ENCODE peak calls at places on chromosomes 7 and 10, in eight cellular contexts. One of them, this sample, is unnamed.

GRCh38 chr10:125611756-125612155 is 71.2 kb downstream of the TEX36 start:
- DNase-seq in CD8-positive, alpha-beta T cell: no peak
- DNase-seq in thoracic aorta: no peak
- DNase-seq in fibroblast of pulmonary artery: no peak
- DNase-seq in tibial nerve: no peak
- DNase-seq in tibial artery: no peak
- DNase-seq in HCT116: no peak
- DNase-seq in kidney: no peak
- DNase-seq in this sample: no peak

GRCh38 chr7:18508441-18509427 is 13.2 kb downstream of the HDAC9 start:
- DNase-seq in tibial nerve: no peak
- DNase-seq in tibial artery: no peak
- DNase-seq in HCT116: peak; percentile 66
- DNase-seq in CD8-positive, alpha-beta T cell: no peak
- DNase-seq in thoracic aorta: no peak
- DNase-seq in kidney: no peak
- DNase-seq in fibroblast of pulmonary artery: peak; percentile 94
- DNase-seq in this sample: peak; percentile 65

GRCh38 chr10:133162178-133162909 is 2.3 kb downstream of the KNDC1 start:
- DNase-seq in fibroblast of pulmonary artery: no peak
- DNase-seq in thoracic aorta: no peak
- DNase-seq in HCT116: no peak
- DNase-seq in CD8-positive, alpha-beta T cell: no peak
- DNase-seq in tibial nerve: no peak
- DNase-seq in kidney: no peak
- DNase-seq in tibial artery: no peak
- DNase-seq in this sample: no peak

GRCh38 chr10:61486738-61487396 is 33.7 kb upstream of the TMEM26 start:
- DNase-seq in tibial nerve: no peak
- DNase-seq in fibroblast of pulmonary artery: peak; percentile 78
- DNase-seq in thoracic aorta: no peak
- DNase-seq in tibial artery: no peak
- DNase-seq in kidney: no peak
- DNase-seq in CD8-positive, alpha-beta T cell: no peak
- DNase-seq in HCT116: no peak
- DNase-seq in this sample: peak; percentile 87

GRCh38 chr10:79285315-79286185 is 61.7 kb upstream of the PPIF start:
- DNase-seq in HCT116: no peak
- DNase-seq in tibial nerve: no peak
- DNase-seq in kidney: no peak
- DNase-seq in tibial artery: no peak
- DNase-seq in thoracic aorta: no peak
- DNase-seq in fibroblast of pulmonary artery: no peak
- DNase-seq in CD8-positive, alpha-beta T cell: no peak
- DNase-seq in this sample: no peak

GRCh38 chr10:32056136-32057040 is at the start of gene KIF5B:
- DNase-seq in CD8-positive, alpha-beta T cell: peak; percentile 84
- DNase-seq in tibial artery: peak; percentile 92
- DNase-seq in fibroblast of pulmonary artery: peak; percentile 89
- DNase-seq in thoracic aorta: peak; percentile 45
- DNase-seq in tibial nerve: peak; percentile 72
- DNase-seq in kidney: peak; percentile 96
- DNase-seq in HCT116: peak; percentile 60
- DNase-seq in this sample: peak; percentile 81

GRCh38 chr10:2858452-2858851 is 208.9 kb upstream of the PFKP start:
- DNase-seq in CD8-positive, alpha-beta T cell: no peak
- DNase-seq in thoracic aorta: no peak
- DNase-seq in fibroblast of pulmonary artery: no peak
- DNase-seq in kidney: no peak
- DNase-seq in tibial nerve: no peak
- DNase-seq in HCT116: no peak
- DNase-seq in tibial artery: no peak
- DNase-seq in this sample: no peak

GRCh38 chr7:83876593-83876992 is 227.7 kb upstream of the SEMA3E start:
- DNase-seq in tibial nerve: no peak
- DNase-seq in tibial artery: no peak
- DNase-seq in fibroblast of pulmonary artery: peak; percentile 44
- DNase-seq in HCT116: no peak
- DNase-seq in kidney: no peak
- DNase-seq in thoracic aorta: no peak
- DNase-seq in CD8-positive, alpha-beta T cell: no peak
- DNase-seq in this sample: no peak

GRCh38 chr10:82867056-82867455 is 992.1 kb downstream of the NRG3 start:
- DNase-seq in fibroblast of pulmonary artery: no peak
- DNase-seq in tibial artery: no peak
- DNase-seq in HCT116: no peak
- DNase-seq in tibial nerve: no peak
- DNase-seq in kidney: no peak
- DNase-seq in thoracic aorta: no peak
- DNase-seq in CD8-positive, alpha-beta T cell: no peak
- DNase-seq in this sample: no peak

GRCh38 chr7:90900640-90901353 is 304.7 kb downstream of the CDK14 start:
- DNase-seq in thoracic aorta: no peak
- DNase-seq in fibroblast of pulmonary artery: peak; percentile 39
- DNase-seq in HCT116: no peak
- DNase-seq in tibial nerve: no peak
- DNase-seq in CD8-positive, alpha-beta T cell: no peak
- DNase-seq in kidney: no peak
- DNase-seq in tibial artery: no peak
- DNase-seq in this sample: peak; percentile 6

GRCh38 chr7:88927-89921 is 103.1 kb upstream of the FAM20C start:
- DNase-seq in fibroblast of pulmonary artery: peak; percentile 85
- DNase-seq in tibial nerve: no peak
- DNase-seq in kidney: peak; percentile 85
- DNase-seq in HCT116: no peak
- DNase-seq in thoracic aorta: peak; percentile 79
- DNase-seq in tibial artery: peak; percentile 91
- DNase-seq in CD8-positive, alpha-beta T cell: no peak
- DNase-seq in this sample: peak; percentile 95

GRCh38 chr7:24851791-24852190 is 94.5 kb upstream of the GSDME start:
- DNase-seq in thoracic aorta: no peak
- DNase-seq in kidney: no peak
- DNase-seq in CD8-positive, alpha-beta T cell: no peak
- DNase-seq in HCT116: no peak
- DNase-seq in tibial nerve: no peak
- DNase-seq in tibial artery: no peak
- DNase-seq in fibroblast of pulmonary artery: peak; percentile 17
- DNase-seq in this sample: peak; percentile 81

GRCh38 chr10:71927669-71928592 is 36.3 kb upstream of the CHST3 start:
- DNase-seq in tibial artery: no peak
- DNase-seq in tibial nerve: no peak
- DNase-seq in kidney: no peak
- DNase-seq in HCT116: no peak
- DNase-seq in thoracic aorta: no peak
- DNase-seq in CD8-positive, alpha-beta T cell: no peak
- DNase-seq in fibroblast of pulmonary artery: peak; percentile 31
- DNase-seq in this sample: peak; percentile 82

GRCh38 chr7:39355664-39356063 is 210.5 kb upstream of the YAE1 start:
- DNase-seq in fibroblast of pulmonary artery: no peak
- DNase-seq in thoracic aorta: no peak
- DNase-seq in tibial nerve: no peak
- DNase-seq in kidney: no peak
- DNase-seq in tibial artery: no peak
- DNase-seq in CD8-positive, alpha-beta T cell: no peak
- DNase-seq in HCT116: no peak
- DNase-seq in this sample: peak; percentile 11

GRCh38 chr7:6023974-6024435 is 7.2 kb upstream of the ANKRD61 start:
- DNase-seq in tibial nerve: no peak
- DNase-seq in tibial artery: no peak
- DNase-seq in fibroblast of pulmonary artery: no peak
- DNase-seq in thoracic aorta: no peak
- DNase-seq in kidney: peak; percentile 2
- DNase-seq in HCT116: no peak
- DNase-seq in CD8-positive, alpha-beta T cell: no peak
- DNase-seq in this sample: no peak

GRCh38 chr10:95288273-95288672 is 2.5 kb downstream of the PDLIM1 start:
- DNase-seq in kidney: no peak
- DNase-seq in thoracic aorta: no peak
- DNase-seq in tibial artery: no peak
- DNase-seq in fibroblast of pulmonary artery: no peak
- DNase-seq in CD8-positive, alpha-beta T cell: no peak
- DNase-seq in tibial nerve: no peak
- DNase-seq in HCT116: no peak
- DNase-seq in this sample: no peak
- H3K4me3 ChIP-seq in kidney: peak overlapping the region; percentile 16
- H3K4me3 ChIP-seq in thoracic aorta: peak overlapping the region; percentile 98
- H3K4me3 ChIP-seq in tibial artery: peak overlapping the region; percentile 98
- H3K4me3 ChIP-seq in fibroblast of pulmonary artery: peak overlapping the region; percentile 93
- H3K4me3 ChIP-seq in CD8-positive, alpha-beta T cell: no peak overlapping the region
- H3K4me3 ChIP-seq in tibial nerve: no peak overlapping the region
- H3K4me3 ChIP-seq in HCT116: no peak overlapping the region
- H3K4me3 ChIP-seq in this sample: peak overlapping the region; percentile 97

GRCh38 chr10:27240891-27241639 is 468 bp upstream of the ACBD5 start:
- DNase-seq in kidney: peak; percentile 82
- DNase-seq in thoracic aorta: no peak
- DNase-seq in fibroblast of pulmonary artery: peak; percentile 4
- DNase-seq in CD8-positive, alpha-beta T cell: no peak
- DNase-seq in HCT116: no peak
- DNase-seq in tibial nerve: no peak
- DNase-seq in tibial artery: no peak
- DNase-seq in this sample: peak; percentile 26
- TF ChIP-seq CTCF in kidney: no peak
- TF ChIP-seq CTCF in thoracic aorta: no peak
- TF ChIP-seq CTCF in fibroblast of pulmonary artery: no peak
- TF ChIP-seq CTCF in CD8-positive, alpha-beta T cell: no peak
- TF ChIP-seq CTCF in HCT116: no peak
- TF ChIP-seq CTCF in tibial nerve: no peak
- TF ChIP-seq CTCF in tibial artery: no peak
- TF ChIP-seq CTCF in this sample: no peak

DNA sequence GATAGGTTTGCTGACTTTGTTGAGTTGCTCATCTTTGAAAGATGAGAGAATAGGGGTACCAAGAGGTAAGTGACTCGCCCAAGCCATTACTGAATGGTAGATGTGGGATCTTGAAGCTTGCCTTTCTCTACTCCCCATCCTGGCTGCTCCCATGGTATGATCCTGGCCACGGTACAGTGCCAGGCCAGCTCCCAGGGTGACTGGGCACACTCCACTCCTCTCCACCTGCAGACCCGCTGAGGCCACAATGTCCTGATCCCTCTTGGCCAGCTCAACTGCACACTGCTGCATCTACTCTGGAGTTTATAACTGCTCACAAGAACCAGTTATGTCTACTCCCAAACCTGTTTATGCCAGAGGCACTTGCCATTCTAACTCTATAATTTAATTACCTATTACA is 25.9 kb downstream of the SLIT1 start:
- DNase-seq in kidney: peak; percentile 32
- DNase-seq in CD8-positive, alpha-beta T cell: no peak
- DNase-seq in thoracic aorta: no peak
- DNase-seq in fibroblast of pulmonary artery: no peak
- DNase-seq in tibial nerve: no peak
- DNase-seq in HCT116: no peak
- DNase-seq in tibial artery: no peak
- DNase-seq in this sample: no peak
- H3K4me3 ChIP-seq in kidney: no peak overlapping the region
- H3K4me3 ChIP-seq in CD8-positive, alpha-beta T cell: no peak overlapping the region
- H3K4me3 ChIP-seq in thoracic aorta: no peak overlapping the region
- H3K4me3 ChIP-seq in fibroblast of pulmonary artery: no peak overlapping the region
- H3K4me3 ChIP-seq in tibial nerve: no peak overlapping the region
- H3K4me3 ChIP-seq in HCT116: no peak overlapping the region
- H3K4me3 ChIP-seq in tibial artery: no peak overlapping the region
- H3K4me3 ChIP-seq in this sample: no peak overlapping the region

GRCh38 chr10:63724922-63725321 is 203.7 kb downstream of the REEP3 start:
- DNase-seq in kidney: no peak
- DNase-seq in HCT116: no peak
- DNase-seq in fibroblast of pulmonary artery: no peak
- DNase-seq in tibial nerve: no peak
- DNase-seq in thoracic aorta: no peak
- DNase-seq in CD8-positive, alpha-beta T cell: no peak
- DNase-seq in tibial artery: no peak
- DNase-seq in this sample: no peak
- TF ChIP-seq CTCF in kidney: no peak
- TF ChIP-seq CTCF in HCT116: peak; percentile 30
- TF ChIP-seq CTCF in fibroblast of pulmonary artery: no peak
- TF ChIP-seq CTCF in tibial nerve: no peak
- TF ChIP-seq CTCF in thoracic aorta: no peak
- TF ChIP-seq CTCF in CD8-positive, alpha-beta T cell: no peak
- TF ChIP-seq CTCF in tibial artery: no peak
- TF ChIP-seq CTCF in this sample: peak; percentile 10

This sample was measured in fibroblast of villous mesenchyme.